ENCODE peak calls at places on chromosome 10, in nine cellular contexts. One of them, this sample, is unnamed.

GRCh38 chr10:117684673-117685211 is 142.2 kb downstream of the EMX2 start:
- DNase-seq in K562: peak
- DNase-seq in gastrocnemius medialis: peak
- DNase-seq in adrenal gland: no peak
- DNase-seq in uterus: peak
- DNase-seq in A549: no peak
- DNase-seq in HCT116: no peak
- DNase-seq in transverse colon: peak
- DNase-seq in tibial nerve: no peak
- DNase-seq in this sample: no peak

GRCh38 chr10:115063702-115064479 is 29.3 kb upstream of the ATRNL1 start:
- DNase-seq in adrenal gland: no peak
- DNase-seq in gastrocnemius medialis: no peak
- DNase-seq in tibial nerve: no peak
- DNase-seq in transverse colon: no peak
- DNase-seq in K562: no peak
- DNase-seq in HCT116: no peak
- DNase-seq in uterus: no peak
- DNase-seq in A549: no peak
- DNase-seq in this sample: no peak

GRCh38 chr10:109845308-109845707 is 78.0 kb downstream of the XPNPEP1 start:
- DNase-seq in tibial nerve: no peak
- DNase-seq in adrenal gland: no peak
- DNase-seq in HCT116: no peak
- DNase-seq in gastrocnemius medialis: no peak
- DNase-seq in K562: no peak
- DNase-seq in A549: no peak
- DNase-seq in transverse colon: no peak
- DNase-seq in uterus: no peak
- DNase-seq in this sample: no peak

GRCh38 chr10:50648089-50648934 is 24.6 kb upstream of the SGMS1 start:
- DNase-seq in HCT116: no peak
- DNase-seq in A549: no peak
- DNase-seq in uterus: no peak
- DNase-seq in tibial nerve: no peak
- DNase-seq in adrenal gland: no peak
- DNase-seq in K562: no peak
- DNase-seq in gastrocnemius medialis: no peak
- DNase-seq in transverse colon: no peak
- DNase-seq in this sample: no peak

GRCh38 chr10:110446954-110447608 is 50.6 kb upstream of the DUSP5 start:
- DNase-seq in adrenal gland: peak
- DNase-seq in gastrocnemius medialis: peak
- DNase-seq in HCT116: no peak
- DNase-seq in transverse colon: no peak
- DNase-seq in uterus: no peak
- DNase-seq in K562: peak
- DNase-seq in A549: no peak
- DNase-seq in tibial nerve: no peak
- DNase-seq in this sample: peak

GRCh38 chr10:17980796-17981195 is 29.1 kb downstream of the SLC39A12 start:
- DNase-seq in uterus: no peak
- DNase-seq in tibial nerve: no peak
- DNase-seq in A549: no peak
- DNase-seq in K562: no peak
- DNase-seq in HCT116: no peak
- DNase-seq in adrenal gland: no peak
- DNase-seq in transverse colon: no peak
- DNase-seq in gastrocnemius medialis: no peak
- DNase-seq in this sample: no peak

GRCh38 chr10:129970404-129971364 is 6.6 kb upstream of the EBF3 start:
- DNase-seq in transverse colon: no peak
- DNase-seq in gastrocnemius medialis: no peak
- DNase-seq in uterus: no peak
- DNase-seq in HCT116: no peak
- DNase-seq in tibial nerve: no peak
- DNase-seq in A549: no peak
- DNase-seq in adrenal gland: no peak
- DNase-seq in K562: no peak
- DNase-seq in this sample: no peak

GRCh38 chr10:5611899-5612680 is 54.3 kb downstream of the ASB13 start:
- DNase-seq in tibial nerve: no peak
- DNase-seq in gastrocnemius medialis: peak
- DNase-seq in A549: no peak
- DNase-seq in transverse colon: no peak
- DNase-seq in HCT116: no peak
- DNase-seq in adrenal gland: peak
- DNase-seq in K562: no peak
- DNase-seq in uterus: no peak
- DNase-seq in this sample: no peak

GRCh38 chr10:649445-649797 is 40.0 kb downstream of the DIP2C start:
- DNase-seq in A549: no peak
- DNase-seq in adrenal gland: no peak
- DNase-seq in tibial nerve: no peak
- DNase-seq in uterus: no peak
- DNase-seq in K562: no peak
- DNase-seq in transverse colon: no peak
- DNase-seq in gastrocnemius medialis: no peak
- DNase-seq in HCT116: no peak
- DNase-seq in this sample: no peak

GRCh38 chr10:651700-652099 is 37.8 kb downstream of the DIP2C start:
- DNase-seq in HCT116: no peak
- DNase-seq in transverse colon: no peak
- DNase-seq in gastrocnemius medialis: no peak
- DNase-seq in adrenal gland: no peak
- DNase-seq in uterus: no peak
- DNase-seq in A549: no peak
- DNase-seq in K562: no peak
- DNase-seq in tibial nerve: no peak
- DNase-seq in this sample: no peak

GRCh38 chr10:650691-651615 is 38.5 kb downstream of the DIP2C start:
- DNase-seq in adrenal gland: no peak
- DNase-seq in A549: no peak
- DNase-seq in transverse colon: no peak
- DNase-seq in gastrocnemius medialis: no peak
- DNase-seq in K562: no peak
- DNase-seq in uterus: no peak
- DNase-seq in tibial nerve: no peak
- DNase-seq in HCT116: no peak
- DNase-seq in this sample: no peak

GRCh38 chr10:652226-652625 is 37.2 kb downstream of the DIP2C start:
- DNase-seq in tibial nerve: no peak
- DNase-seq in HCT116: no peak
- DNase-seq in K562: no peak
- DNase-seq in A549: no peak
- DNase-seq in uterus: no peak
- DNase-seq in gastrocnemius medialis: no peak
- DNase-seq in transverse colon: no peak
- DNase-seq in adrenal gland: no peak
- DNase-seq in this sample: no peak

DNA sequence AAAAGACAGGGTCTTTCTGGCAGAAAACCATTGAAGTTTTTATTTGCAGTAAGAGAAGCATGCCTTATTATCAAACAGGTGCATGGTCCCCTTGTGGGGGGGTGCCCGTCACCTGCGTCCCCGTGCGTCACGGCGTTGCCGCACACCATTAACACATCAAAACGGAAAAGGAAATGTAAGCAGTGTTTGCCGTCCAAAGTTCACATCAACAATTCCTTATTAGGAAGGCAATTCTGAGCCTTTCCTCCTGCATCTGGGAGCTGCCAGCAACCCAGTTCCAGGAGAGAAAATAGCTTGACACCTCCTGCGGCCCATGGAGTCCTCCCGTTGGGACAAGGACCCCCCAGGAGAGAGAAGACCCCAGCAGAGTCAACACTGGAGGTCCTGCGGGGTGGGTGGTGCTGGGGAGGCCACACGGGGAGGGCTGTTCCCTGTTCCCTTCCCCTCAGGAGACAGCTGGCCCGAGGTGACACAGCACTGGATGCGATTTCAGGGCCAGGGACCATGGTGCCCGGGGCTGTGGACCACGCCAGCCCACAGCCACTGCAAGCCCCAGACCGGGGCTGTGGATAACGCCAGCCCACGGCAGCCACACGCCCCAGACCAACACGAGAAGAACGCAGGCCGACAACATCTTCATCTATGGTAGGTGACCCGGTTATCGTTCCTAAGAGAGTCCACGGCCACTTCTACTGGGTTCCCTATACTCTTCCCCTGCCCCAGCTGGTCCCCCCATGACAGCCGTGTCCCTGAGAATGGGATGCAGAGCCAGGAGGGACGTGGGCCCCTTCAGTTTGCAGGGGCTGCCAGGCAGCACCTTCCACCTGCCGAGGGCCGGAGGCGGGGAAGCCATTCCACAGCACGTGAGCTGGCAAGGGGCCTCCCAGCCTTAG is 39.4 kb downstream of the DIP2C start:
- DNase-seq in tibial nerve: no peak
- DNase-seq in A549: peak
- DNase-seq in K562: no peak
- DNase-seq in adrenal gland: no peak
- DNase-seq in gastrocnemius medialis: no peak
- DNase-seq in uterus: peak
- DNase-seq in HCT116: no peak
- DNase-seq in transverse colon: peak
- DNase-seq in this sample: no peak
- TF ChIP-seq POLR2A in tibial nerve: no peak
- TF ChIP-seq POLR2A in A549: no peak
- TF ChIP-seq POLR2A in K562: no peak
- TF ChIP-seq POLR2A in adrenal gland: no peak
- TF ChIP-seq POLR2A in gastrocnemius medialis: peak
- TF ChIP-seq POLR2A in uterus: no peak
- TF ChIP-seq POLR2A in HCT116: no peak
- TF ChIP-seq POLR2A in transverse colon: peak
- TF ChIP-seq POLR2A in this sample: no peak

GRCh38 chr10:15857001-15857608 is 3.2 kb downstream of the MINDY3 start:
- DNase-seq in A549: no peak
- DNase-seq in K562: no peak
- DNase-seq in gastrocnemius medialis: no peak
- DNase-seq in uterus: no peak
- DNase-seq in adrenal gland: no peak
- DNase-seq in tibial nerve: no peak
- DNase-seq in transverse colon: no peak
- DNase-seq in HCT116: no peak
- DNase-seq in this sample: no peak

GRCh38 chr10:15859531-15859864 is 809 bp downstream of the MINDY3 start:
- DNase-seq in K562: no peak
- DNase-seq in uterus: no peak
- DNase-seq in gastrocnemius medialis: no peak
- DNase-seq in adrenal gland: no peak
- DNase-seq in A549: no peak
- DNase-seq in transverse colon: no peak
- DNase-seq in HCT116: no peak
- DNase-seq in tibial nerve: no peak
- DNase-seq in this sample: no peak

GRCh38 chr10:15858895-15859294 is 1.4 kb downstream of the MINDY3 start:
- DNase-seq in gastrocnemius medialis: no peak
- DNase-seq in HCT116: no peak
- DNase-seq in tibial nerve: no peak
- DNase-seq in uterus: no peak
- DNase-seq in adrenal gland: no peak
- DNase-seq in A549: no peak
- DNase-seq in K562: no peak
- DNase-seq in transverse colon: no peak
- DNase-seq in this sample: no peak

GRCh38 chr10:15860692-15861201 is 440 bp upstream of the MINDY3 start:
- DNase-seq in A549: no peak
- DNase-seq in adrenal gland: no peak
- DNase-seq in HCT116: no peak
- DNase-seq in gastrocnemius medialis: no peak
- DNase-seq in uterus: no peak
- DNase-seq in tibial nerve: no peak
- DNase-seq in K562: no peak
- DNase-seq in transverse colon: no peak
- DNase-seq in this sample: no peak

DNA sequence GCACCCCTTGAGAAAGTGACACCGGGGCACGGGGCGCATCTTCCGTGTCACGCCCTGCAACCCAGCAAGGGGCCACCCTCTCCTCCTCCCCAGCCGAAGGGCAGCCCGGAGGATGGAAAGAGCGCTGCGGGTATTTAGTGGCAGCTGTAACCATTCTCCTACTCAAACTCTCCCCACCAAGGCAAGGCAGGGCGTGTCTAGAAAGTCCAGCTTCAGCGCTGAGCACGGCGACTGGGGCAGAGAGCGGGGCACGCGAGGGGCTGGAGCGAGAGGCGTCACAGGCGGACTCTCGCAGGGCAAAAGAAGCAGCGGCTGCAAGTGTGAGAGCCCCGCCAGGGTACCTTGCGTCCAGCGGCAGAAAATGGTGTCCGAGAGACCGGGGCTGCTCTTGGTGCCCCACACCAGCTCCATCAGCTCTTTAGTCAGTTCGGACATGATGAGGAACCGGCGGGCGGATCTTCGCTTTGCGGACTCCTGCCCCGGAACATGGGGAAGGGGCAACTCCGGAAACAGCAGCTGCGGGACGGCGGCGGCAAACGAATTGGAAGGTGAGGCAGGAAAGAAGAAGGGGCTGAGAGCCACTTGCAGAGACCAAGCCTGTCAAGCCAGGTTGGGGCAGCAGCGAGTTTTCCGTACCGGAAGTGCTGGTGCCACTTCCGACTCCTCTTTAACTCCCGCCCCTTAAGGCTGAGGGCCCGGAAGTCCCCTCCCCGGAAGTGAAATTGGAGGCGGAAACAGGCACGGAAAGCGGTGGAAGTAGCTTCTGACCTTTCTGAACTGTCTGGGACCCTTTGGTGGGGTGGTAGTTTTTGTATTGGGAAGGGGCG is at the start of gene MINDY3:
- DNase-seq in A549: peak
- DNase-seq in adrenal gland: peak
- DNase-seq in K562: peak
- DNase-seq in gastrocnemius medialis: peak
- DNase-seq in HCT116: peak
- DNase-seq in transverse colon: peak
- DNase-seq in tibial nerve: peak
- DNase-seq in uterus: peak
- DNase-seq in this sample: peak
- TF ChIP-seq POLR2A in A549: peak
- TF ChIP-seq POLR2A in adrenal gland: no peak
- TF ChIP-seq POLR2A in K562: peak
- TF ChIP-seq POLR2A in gastrocnemius medialis: no peak
- TF ChIP-seq POLR2A in HCT116: peak
- TF ChIP-seq POLR2A in transverse colon: peak
- TF ChIP-seq POLR2A in tibial nerve: no peak
- TF ChIP-seq POLR2A in uterus: no peak
- TF ChIP-seq POLR2A in this sample: peak

DNA sequence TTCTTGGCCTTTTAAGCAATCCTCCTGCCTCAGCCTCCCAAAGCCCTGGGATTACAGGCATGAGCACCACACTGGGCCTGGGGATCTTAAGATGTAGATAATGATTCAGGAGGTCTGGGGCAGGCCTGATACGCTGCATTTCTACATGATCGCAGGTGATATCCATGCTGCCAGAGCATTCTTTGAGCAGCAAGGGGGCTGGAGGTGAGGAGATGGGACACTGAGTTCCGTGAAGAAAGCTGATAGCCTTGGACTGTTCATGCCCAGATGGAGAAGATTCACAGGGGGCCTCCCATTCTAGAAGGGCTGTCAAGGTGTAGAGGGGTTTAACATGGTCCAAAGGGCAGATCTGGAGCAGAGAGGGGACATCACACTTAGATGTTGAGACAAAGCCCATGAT is 480.3 kb downstream of the RPS24 start:
- DNase-seq in transverse colon: no peak
- DNase-seq in uterus: no peak
- DNase-seq in adrenal gland: no peak
- DNase-seq in A549: no peak
- DNase-seq in K562: no peak
- DNase-seq in HCT116: no peak
- DNase-seq in tibial nerve: no peak
- DNase-seq in gastrocnemius medialis: no peak
- DNase-seq in this sample: no peak
- TF ChIP-seq POLR2A in transverse colon: no peak
- TF ChIP-seq POLR2A in uterus: no peak
- TF ChIP-seq POLR2A in adrenal gland: no peak
- TF ChIP-seq POLR2A in A549: no peak
- TF ChIP-seq POLR2A in K562: no peak
- TF ChIP-seq POLR2A in HCT116: no peak
- TF ChIP-seq POLR2A in tibial nerve: no peak
- TF ChIP-seq POLR2A in gastrocnemius medialis: no peak
- TF ChIP-seq POLR2A in this sample: no peak

DNA sequence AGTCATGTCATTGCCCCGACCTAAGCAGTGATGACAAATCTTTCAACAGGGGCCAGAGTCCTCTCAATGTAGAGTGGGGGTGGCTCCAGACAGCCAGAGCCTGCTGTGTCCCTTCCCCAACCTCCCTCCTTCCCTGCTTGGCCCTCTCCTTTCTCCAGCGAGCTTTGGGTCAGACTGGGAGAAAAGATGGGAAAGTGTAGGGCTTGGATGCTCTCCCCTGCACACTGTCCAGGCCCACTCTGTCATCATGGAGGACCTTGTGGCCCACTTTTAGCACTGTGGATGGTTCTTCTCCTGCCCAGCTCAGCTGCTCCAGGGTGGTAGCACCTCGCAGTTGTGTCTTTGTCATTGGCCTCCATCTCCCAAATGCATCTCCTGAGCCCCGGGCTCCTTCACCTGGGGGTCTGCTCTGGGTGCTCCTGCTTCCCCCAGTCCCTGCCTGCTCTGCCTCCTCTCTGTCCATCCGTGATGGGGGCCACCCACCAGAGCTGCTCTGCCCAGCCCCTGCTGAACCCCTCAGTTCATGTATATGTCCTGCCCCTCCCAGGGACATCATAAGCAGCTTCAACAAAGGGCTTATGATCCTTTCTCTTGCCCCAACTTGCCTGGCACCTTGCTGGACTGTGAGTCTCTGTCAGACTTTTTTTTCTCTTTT is 37.5 kb downstream of the BTBD16 start:
- DNase-seq in HCT116: no peak
- DNase-seq in gastrocnemius medialis: no peak
- DNase-seq in transverse colon: no peak
- DNase-seq in K562: no peak
- DNase-seq in uterus: peak
- DNase-seq in tibial nerve: no peak
- DNase-seq in adrenal gland: peak
- DNase-seq in A549: no peak
- DNase-seq in this sample: no peak
- TF ChIP-seq POLR2A in HCT116: no peak
- TF ChIP-seq POLR2A in gastrocnemius medialis: no peak
- TF ChIP-seq POLR2A in transverse colon: no peak
- TF ChIP-seq POLR2A in K562: no peak
- TF ChIP-seq POLR2A in uterus: no peak
- TF ChIP-seq POLR2A in tibial nerve: no peak
- TF ChIP-seq POLR2A in adrenal gland: no peak
- TF ChIP-seq POLR2A in A549: no peak
- TF ChIP-seq POLR2A in this sample: no peak